ENCODE peak calls at places on chromosomes 3 and 15, in seven cellular contexts. Z is tibial artery, M is activated T-cell treated with anti-CD3 and anti-CD28 coated beads for 48 hours, K is EL, B is AG04450, S is breast epithelium, J is Right ventricle myocardium superior. V is an unnamed sample.

GRCh38 chr15:40067921-40068624 is 29.1 kb upstream of the SRP14 start:
- DNase-seq in Z (no peak), M (no peak), K (no peak), B (no peak), S (no peak), J (no peak), V (no peak)

GRCh38 chr3:46892285-46893145 is 15.0 kb downstream of the PTH1R start:
- DNase-seq in Z (peak; percentile 95), M (no peak), K (peak; percentile 87), B (peak; percentile 8), S (peak; percentile 37), J (peak; percentile 88), V (no peak)

GRCh38 chr15:40932625-40933519 is 3.7 kb downstream of the DLL4 start:
- DNase-seq in Z (no peak), M (no peak), K (no peak), B (no peak), S (no peak), J (no peak), V (no peak)

GRCh38 chr15:41801850-41802455 is 25.9 kb upstream of the JMJD7 start:
- DNase-seq in Z (no peak), M (no peak), K (no peak), B (no peak), S (no peak), J (no peak), V (no peak)

GRCh38 chr15:65374831-65375401 is 2.9 kb downstream of the IGDCC3 start:
- DNase-seq in Z (peak; percentile 24), M (no peak), K (peak; percentile 63), B (no peak), S (no peak), J (no peak), V (no peak)

GRCh38 chr3:29186131-29186599 is 94.7 kb upstream of the RBMS3 start:
- DNase-seq in Z (no peak), M (no peak), K (peak; percentile 97), B (peak; percentile 85), S (no peak), J (no peak), V (no peak)

GRCh38 chr15:69979269-69979668 is 118.4 kb downstream of the TLE3 start:
- DNase-seq in Z (no peak), M (no peak), K (peak; percentile 40), B (no peak), S (no peak), J (no peak), V (no peak)

GRCh38 chr15:71275098-71275497 is 159.8 kb downstream of the THSD4 start:
- DNase-seq in Z (no peak), M (no peak), K (peak; percentile 93), B (peak; percentile 60), S (no peak), J (no peak), V (peak; percentile 77)

GRCh38 chr3:13188380-13188779 is 115.2 kb upstream of the IQSEC1 start:
- DNase-seq in Z (no peak), M (no peak), K (no peak), B (no peak), S (no peak), J (no peak), V (no peak)

GRCh38 chr3:197746214-197746613 is 3.5 kb upstream of the FYTTD1 start:
- DNase-seq in Z (no peak), M (no peak), K (no peak), B (no peak), S (no peak), J (no peak), V (no peak)

GRCh38 chr3:90132220-90132619 is 1024.8 kb downstream of the EPHA3 start:
- DNase-seq in Z (no peak), M (no peak), K (no peak), B (no peak), S (no peak), J (no peak), V (no peak)

GRCh38 chr3:153599685-153600084 is 437.7 kb downstream of the RAP2B start:
- DNase-seq in Z (no peak), M (no peak), K (peak; percentile 70), B (peak; percentile 65), S (peak; percentile 18), J (peak; percentile 39), V (peak; percentile 62)

V was measured in pulmonary artery endothelial cell.